ENCODE peak calls at places on chromosomes 16 and 17, in nine cellular contexts. A, T, G, J, Z, O, I, M and K are unnamed samples.
A peak's percentile ranks its signal among the peaks of the same experiment; 100 is the strongest.

GRCh38 chr16:21001262-21001661 is 100.7 kb downstream of the LYRM1 start:
- DNase-seq in A (peak; percentile 4), J (no peak), I (peak; percentile 63), G (peak; percentile 38), Z (peak; percentile 27), M (peak; percentile 4), T (no peak), O (peak; percentile 35), K (peak; percentile 27)

GRCh38 chr17:48352630-48353029 is 77.4 kb downstream of the SKAP1 start:
- DNase-seq in T (no peak), I (no peak), G (no peak), A (peak; percentile 20), J (no peak), O (peak; percentile 53), Z (no peak), M (no peak), K (no peak)

GRCh38 chr17:64001763-64002529 is 3.8 kb downstream of the PRR29 start:
- DNase-seq in G (no peak), A (peak; percentile 12), O (no peak), M (no peak), T (peak; percentile 84), Z (peak; percentile 75), J (no peak), I (peak; percentile 1), K (no peak)

GRCh38 chr16:49092704-49093103 is 188.9 kb downstream of the CBLN1 start:
- DNase-seq in T (no peak), I (no peak), O (no peak), A (no peak), G (no peak), Z (no peak), J (no peak), M (no peak), K (no peak)

GRCh38 chr16:55643161-55643970 is 12.4 kb upstream of the SLC6A2 start:
- DNase-seq in Z (peak; percentile 33), O (peak; percentile 19), M (no peak), T (no peak), J (no peak), I (no peak), A (peak; percentile 12), G (peak; percentile 8), K (no peak)

GRCh38 chr17:45316271-45317112 is at the start of gene MAP3K14:
- DNase-seq in J (no peak), T (peak; percentile 94), Z (peak; percentile 82), G (no peak), I (peak; percentile 89), O (peak; percentile 86), A (peak; percentile 64), M (peak; percentile 92), K (peak; percentile 68)

GRCh38 chr17:17514361-17514992 is 18.3 kb upstream of the RASD1 start:
- DNase-seq in G (no peak), A (no peak), J (no peak), M (no peak), I (no peak), T (peak; percentile 50), O (no peak), Z (no peak), K (no peak)

GRCh38 chr17:1880851-1881630 is 51.2 kb downstream of the RPA1 start:
- DNase-seq in I (peak; percentile 81), A (peak; percentile 39), G (no peak), Z (no peak), T (no peak), M (no peak), O (peak; percentile 37), J (no peak), K (peak; percentile 52)

GRCh38 chr17:65696739-65697394 is 135.4 kb upstream of the AXIN2 start:
- DNase-seq in I (no peak), M (peak; percentile 42), O (peak; percentile 82), J (no peak), Z (peak; percentile 59), G (no peak), A (peak; percentile 65), T (no peak), K (peak; percentile 71)

GRCh38 chr17:65699459-65699858 is 138.0 kb upstream of the AXIN2 start:
- DNase-seq in A (no peak), O (no peak), G (no peak), M (no peak), J (no peak), T (no peak), Z (no peak), I (no peak), K (no peak)

GRCh38 chr17:65694601-65695000 is 133.2 kb upstream of the AXIN2 start:
- DNase-seq in O (no peak), M (no peak), A (no peak), T (no peak), Z (no peak), I (no peak), G (no peak), J (no peak), K (no peak)

GRCh38 chr17:65697661-65698060 is 136.2 kb upstream of the AXIN2 start:
- DNase-seq in O (no peak), J (no peak), T (no peak), M (no peak), A (no peak), Z (no peak), I (no peak), G (no peak), K (no peak)

GRCh38 chr17:65698381-65699061 is 137.1 kb upstream of the AXIN2 start:
- DNase-seq in J (no peak), M (peak; percentile 57), G (no peak), I (peak; percentile 46), O (peak; percentile 36), T (no peak), A (peak; percentile 76), Z (peak; percentile 55), K (peak; percentile 63)
- H3K9ac ChIP-seq in J (no peak overlapping the region), M (no peak overlapping the region), G (no peak overlapping the region), I (no peak overlapping the region), O (no peak overlapping the region), T (no peak overlapping the region), A (no peak overlapping the region), Z (peak overlapping the region; percentile 29), K (no peak overlapping the region)

GRCh38 chr16:84661418-84662060 is 13.2 kb downstream of the KLHL36 start:
- DNase-seq in Z (no peak), A (no peak), I (no peak), T (peak; percentile 71), M (no peak), O (no peak), G (no peak), J (no peak), K (no peak)

GRCh38 chr16:84657229-84657837 is 9.0 kb downstream of the KLHL36 start:
- DNase-seq in G (no peak), I (no peak), A (no peak), J (no peak), O (no peak), M (no peak), T (peak; percentile 66), Z (no peak), K (no peak)

GRCh38 chr16:84658690-84659089 is 10.4 kb downstream of the KLHL36 start:
- DNase-seq in O (no peak), T (peak; percentile 23), I (no peak), Z (no peak), M (no peak), G (no peak), J (no peak), A (no peak), K (no peak)

GRCh38 chr16:84660973-84661372 is 12.7 kb downstream of the KLHL36 start:
- DNase-seq in O (peak; percentile 46), J (no peak), G (no peak), A (no peak), Z (peak; percentile 68), M (no peak), I (no peak), T (no peak), K (peak; percentile 19)

GRCh38 chr16:84659656-84660300 is 11.5 kb downstream of the KLHL36 start:
- DNase-seq in A (no peak), J (no peak), Z (no peak), O (no peak), I (no peak), G (no peak), T (peak; percentile 66), M (no peak), K (no peak)
- H3K36me3 ChIP-seq in A (peaks cover 70% of the 10 kb centered on the region), J (peaks cover 15% of the 10 kb centered on the region), Z (peaks cover 7% of the 10 kb centered on the region), O (peaks cover 45% of the 10 kb centered on the region), I (no peaks in the 10 kb centered on the region), G (peaks cover 46% of the 10 kb centered on the region), T (peaks cover 80% of the 10 kb centered on the region), M (peaks cover 82% of the 10 kb centered on the region), K (peaks cover 40% of the 10 kb centered on the region)

GRCh38 chr17:40063915-40064531 is 1.3 kb downstream of the THRA start:
- DNase-seq in T (no peak), Z (no peak), I (no peak), G (no peak), M (no peak), O (peak; percentile 15), A (no peak), J (no peak), K (no peak)

GRCh38 chr17:40065041-40065770 is 2.4 kb downstream of the THRA start:
- DNase-seq in M (peak; percentile 53), I (peak; percentile 68), A (peak; percentile 58), Z (peak; percentile 54), G (no peak), J (no peak), T (no peak), O (peak; percentile 38), K (peak; percentile 53)

GRCh38 chr17:40068129-40068581 is 5.4 kb downstream of the THRA start:
- DNase-seq in J (no peak), Z (no peak), M (peak; percentile 31), A (no peak), O (peak; percentile 55), T (no peak), I (peak; percentile 2), G (no peak), K (no peak)

GRCh38 chr17:40067710-40068109 is 4.9 kb downstream of the THRA start:
- DNase-seq in J (no peak), G (no peak), I (no peak), O (no peak), A (no peak), T (no peak), Z (no peak), M (no peak), K (no peak)

DNA sequence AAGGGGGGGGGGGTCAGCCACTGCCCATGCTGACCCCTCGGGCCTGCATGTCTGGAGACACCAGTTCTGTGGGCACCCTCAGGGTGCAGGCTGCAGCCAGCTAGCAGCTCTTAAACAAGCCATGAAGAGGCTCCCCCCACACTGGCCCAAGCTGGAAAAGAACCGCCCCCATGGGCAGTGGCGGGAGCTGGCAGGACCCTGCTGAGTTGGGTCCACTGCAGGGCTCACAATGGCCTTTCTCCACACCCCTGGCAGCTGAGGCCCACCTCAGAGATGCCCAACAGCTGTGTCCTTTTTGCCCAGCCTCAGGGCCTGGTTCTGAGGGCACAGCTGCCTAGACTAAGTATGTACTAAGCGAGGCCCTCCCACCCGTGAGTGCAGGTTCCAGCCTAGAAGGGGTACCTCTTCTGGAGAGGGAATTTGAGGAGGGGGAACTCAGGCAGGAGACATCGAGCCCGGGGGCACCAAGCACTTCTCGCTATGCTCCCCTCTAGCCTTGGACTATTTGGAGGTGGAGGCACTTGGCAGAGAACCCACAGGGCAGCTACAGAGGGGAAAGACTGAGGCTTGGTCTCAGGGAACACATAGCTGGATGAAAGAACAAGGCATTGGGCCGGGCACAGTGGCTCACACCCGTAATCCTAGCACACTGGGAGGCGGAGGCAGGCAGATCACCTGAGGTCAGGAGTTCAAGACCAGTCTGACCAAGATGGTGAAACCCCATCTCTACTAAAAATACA is 3.2 kb downstream of the THRA start:
- DNase-seq in J (no peak), M (peak; percentile 17), A (no peak), I (no peak), T (no peak), G (no peak), O (no peak), Z (no peak), K (no peak)
- H3K9ac ChIP-seq in J (no peak overlapping the region), M (peak overlapping the region; percentile 2), A (peak overlapping the region; percentile 12), I (peak overlapping the region; percentile 2), T (no peak overlapping the region), G (no peak overlapping the region), O (peak overlapping the region; percentile 95), Z (no peak overlapping the region), K (no peak overlapping the region)

DNA sequence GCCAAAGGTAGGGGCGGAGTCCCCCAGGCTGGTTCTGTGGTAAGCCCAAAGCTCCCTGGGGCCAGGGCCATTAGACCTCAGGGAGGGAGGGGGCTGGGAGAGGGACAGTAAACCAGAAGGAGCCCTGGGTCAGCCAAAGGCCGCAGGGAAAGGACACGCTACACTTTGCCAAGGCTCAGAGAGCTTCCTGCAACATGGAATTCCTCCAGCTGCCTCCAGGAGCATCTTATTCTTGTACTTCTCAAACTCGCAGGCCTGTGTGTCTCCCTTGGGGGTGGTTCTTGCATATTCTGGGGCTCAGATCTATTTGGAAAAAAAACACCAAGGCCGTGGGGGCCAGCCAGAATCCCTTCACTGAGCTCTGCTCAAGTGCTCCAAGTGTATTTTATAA is 25.1 kb downstream of the AKAP1 start:
- DNase-seq in I (no peak), O (no peak), A (no peak), J (no peak), T (peak; percentile 71), M (no peak), Z (no peak), G (no peak), K (no peak)
- H3K36me3 ChIP-seq in I (no peaks in the 10 kb centered on the region), O (no peaks in the 10 kb centered on the region), A (peaks cover 4% of the 10 kb centered on the region), J (peaks cover 16% of the 10 kb centered on the region), T (peaks cover 15% of the 10 kb centered on the region), M (peaks cover 25% of the 10 kb centered on the region), Z (no peaks in the 10 kb centered on the region), G (peaks cover 33% of the 10 kb centered on the region), K (peaks cover 2% of the 10 kb centered on the region)